ENCODE peak calls at places on chromosomes 3 and 15, in eight cellular contexts. C is iris pigment epithelial cell; I is heart right ventricle; K is stimulated activated CD8-positive, alpha-beta memory T cell treated with anti-CD3 and anti-CD28 coated beads, Interleukin-15, amount 100 ng/mL, for 24 hours; N is T-cell; D is A172; P is CD4-positive, alpha-beta T cell; J is sigmoid colon. F is an unnamed sample.

GRCh38 chr3:132519914-132520313 is 77.2 kb upstream of the ACKR4 start:
- DNase-seq in C (no peak), I (no peak), K (no peak), N (no peak), D (no peak), P (no peak), J (no peak), F (no peak)

GRCh38 chr15:75346796-75347221 is at the start of gene NEIL1:
- DNase-seq in C (no peak), I (no peak), K (no peak), N (no peak), D (no peak), P (no peak), J (no peak), F (no peak)

GRCh38 chr15:36251450-36251849 is 328.0 kb upstream of the CDIN1 start:
- DNase-seq in C (peak; percentile 4), I (no peak), K (no peak), N (no peak), D (no peak), P (no peak), J (no peak), F (no peak)

GRCh38 chr15:74108111-74108510 is 22.3 kb upstream of the ISLR2 start:
- DNase-seq in C (no peak), I (no peak), K (no peak), N (no peak), D (no peak), P (no peak), J (no peak), F (no peak)

GRCh38 chr15:42914728-42915497 is 5.7 kb downstream of the TTBK2 start:
- DNase-seq in C (peak; percentile 39), I (no peak), K (no peak), N (no peak), D (peak; percentile 22), P (no peak), J (no peak), F (no peak)

GRCh38 chr3:135097276-135097946 is 302.4 kb downstream of the EPHB1 start:
- DNase-seq in C (no peak), I (no peak), K (no peak), N (no peak), D (no peak), P (no peak), J (no peak), F (no peak)

GRCh38 chr3:57164217-57164605 is 942 bp downstream of the IL17RD start:
- DNase-seq in C (peak; percentile 30), I (peak; percentile 62), K (no peak), N (no peak), D (no peak), P (no peak), J (no peak), F (no peak)

GRCh38 chr3:136624381-136624780 is 127.8 kb downstream of the STAG1 start:
- DNase-seq in C (no peak), I (no peak), K (no peak), N (no peak), D (no peak), P (no peak), J (no peak), F (no peak)

GRCh38 chr3:40120816-40121215 is 188.7 kb upstream of the EIF1B start:
- DNase-seq in C (peak; percentile 72), I (no peak), K (no peak), N (no peak), D (peak; percentile 11), P (no peak), J (no peak), F (no peak)

GRCh38 chr3:27666708-27667107 is 55.4 kb downstream of the EOMES start:
- DNase-seq in C (peak; percentile 85), I (peak; percentile 66), K (no peak), N (no peak), D (no peak), P (no peak), J (peak; percentile 82), F (no peak)

GRCh38 chr3:66150977-66151376 is 69.8 kb upstream of the SLC25A26 start:
- DNase-seq in C (no peak), I (no peak), K (no peak), N (no peak), D (no peak), P (no peak), J (no peak), F (no peak)

GRCh38 chr15:62969442-62970089 is 73.0 kb upstream of the TPM1 start:
- DNase-seq in C (no peak), I (no peak), K (no peak), N (no peak), D (no peak), P (no peak), J (no peak), F (no peak)

GRCh38 chr15:73637527-73637926 is 4.3 kb upstream of the NPTN start:
- DNase-seq in C (no peak), I (no peak), K (no peak), N (no peak), D (no peak), P (no peak), J (no peak), F (no peak)

GRCh38 chr3:170405101-170405500 is 13.6 kb upstream of the CLDN11 start:
- DNase-seq in C (no peak), I (no peak), K (no peak), N (no peak), D (no peak), P (no peak), J (no peak), F (no peak)

GRCh38 chr3:113018461-113019181 is 27.8 kb downstream of the GTPBP8 start:
- DNase-seq in C (peak; percentile 39), I (no peak), K (no peak), N (no peak), D (peak; percentile 18), P (no peak), J (no peak), F (no peak)

GRCh38 chr3:38960042-38960622 is 91.6 kb downstream of the SCN11A start:
- DNase-seq in C (no peak), I (no peak), K (no peak), N (no peak), D (no peak), P (no peak), J (no peak), F (no peak)

GRCh38 chr15:51368751-51369450 is 27.4 kb downstream of the GLDN start:
- DNase-seq in C (peak; percentile 95), I (no peak), K (no peak), N (no peak), D (peak; percentile 51), P (no peak), J (no peak), F (no peak)

GRCh38 chr3:135456182-135456790 is 509.2 kb upstream of the PPP2R3A start:
- DNase-seq in C (no peak), I (no peak), K (no peak), N (no peak), D (no peak), P (no peak), J (no peak), F (no peak)

GRCh38 chr15:89003865-89004725 is 84.2 kb upstream of the ABHD2 start:
- DNase-seq in C (peak; percentile 70), I (peak; percentile 45), K (no peak), N (no peak), D (peak; percentile 12), P (no peak), J (no peak), F (no peak)

GRCh38 chr15:92681141-92681622 is 25.6 kb upstream of the FAM174B start:
- DNase-seq in C (peak; percentile 86), I (no peak), K (no peak), N (no peak), D (no peak), P (no peak), J (peak; percentile 85), F (no peak)